ENCODE peak calls at places on chromosomes 16 and 17, in nine cellular contexts. One of them, this sample, is unnamed. For H3K4me1, the result is how much of the 10 kb centered on the place peaks cover.

GRCh38 chr17:6041261-6041660 is 28.9 kb upstream of the WSCD1 start:
- DNase-seq in HCT116: no peak
- DNase-seq in heart left ventricle: no peak
- DNase-seq in GM23338: no peak
- DNase-seq in PC-3: no peak
- DNase-seq in colonic mucosa: no peak
- DNase-seq in psoas muscle: no peak
- DNase-seq in uterus: no peak
- DNase-seq in heart right ventricle: no peak
- DNase-seq in this sample: no peak

GRCh38 chr16:64181526-64181925 is 940.3 kb downstream of the CDH11 start:
- DNase-seq in HCT116: no peak
- DNase-seq in heart right ventricle: no peak
- DNase-seq in PC-3: no peak
- DNase-seq in psoas muscle: no peak
- DNase-seq in uterus: no peak
- DNase-seq in GM23338: no peak
- DNase-seq in colonic mucosa: no peak
- DNase-seq in heart left ventricle: no peak
- DNase-seq in this sample: no peak

GRCh38 chr17:56699186-56699895 is 105.8 kb downstream of the NOG start:
- DNase-seq in psoas muscle: peak
- DNase-seq in heart left ventricle: no peak
- DNase-seq in colonic mucosa: peak
- DNase-seq in heart right ventricle: peak
- DNase-seq in HCT116: peak
- DNase-seq in uterus: no peak
- DNase-seq in GM23338: peak
- DNase-seq in PC-3: peak
- DNase-seq in this sample: peak

GRCh38 chr16:87657621-87658192 is 55.4 kb downstream of the JPH3 start:
- DNase-seq in heart left ventricle: no peak
- DNase-seq in uterus: no peak
- DNase-seq in colonic mucosa: no peak
- DNase-seq in GM23338: peak
- DNase-seq in heart right ventricle: no peak
- DNase-seq in PC-3: peak
- DNase-seq in psoas muscle: no peak
- DNase-seq in HCT116: peak
- DNase-seq in this sample: no peak

GRCh38 chr16:85722066-85722465 is 28.8 kb downstream of the C16orf74 start:
- DNase-seq in heart right ventricle: no peak
- DNase-seq in uterus: no peak
- DNase-seq in heart left ventricle: no peak
- DNase-seq in PC-3: no peak
- DNase-seq in psoas muscle: no peak
- DNase-seq in HCT116: no peak
- DNase-seq in GM23338: no peak
- DNase-seq in colonic mucosa: no peak
- DNase-seq in this sample: no peak

GRCh38 chr17:50459756-50460155 is 8.9 kb downstream of the CHAD start:
- DNase-seq in heart left ventricle: no peak
- DNase-seq in GM23338: no peak
- DNase-seq in psoas muscle: no peak
- DNase-seq in uterus: no peak
- DNase-seq in HCT116: no peak
- DNase-seq in heart right ventricle: no peak
- DNase-seq in PC-3: no peak
- DNase-seq in colonic mucosa: no peak
- DNase-seq in this sample: peak

GRCh38 chr16:87203060-87203656 is 114.0 kb downstream of the C16orf95 start:
- DNase-seq in heart right ventricle: no peak
- DNase-seq in heart left ventricle: peak
- DNase-seq in HCT116: peak
- DNase-seq in colonic mucosa: peak
- DNase-seq in PC-3: peak
- DNase-seq in uterus: no peak
- DNase-seq in GM23338: peak
- DNase-seq in psoas muscle: peak
- DNase-seq in this sample: no peak

GRCh38 chr17:602436-602835 is 112.2 kb downstream of the VPS53 start:
- DNase-seq in heart right ventricle: no peak
- DNase-seq in uterus: no peak
- DNase-seq in colonic mucosa: no peak
- DNase-seq in PC-3: no peak
- DNase-seq in GM23338: no peak
- DNase-seq in psoas muscle: no peak
- DNase-seq in HCT116: no peak
- DNase-seq in heart left ventricle: no peak
- DNase-seq in this sample: no peak

GRCh38 chr16:50680556-50680893 is 587 bp downstream of the SNX20 start:
- DNase-seq in heart left ventricle: no peak
- DNase-seq in HCT116: no peak
- DNase-seq in colonic mucosa: no peak
- DNase-seq in GM23338: no peak
- DNase-seq in PC-3: no peak
- DNase-seq in uterus: no peak
- DNase-seq in psoas muscle: no peak
- DNase-seq in heart right ventricle: no peak
- DNase-seq in this sample: no peak

GRCh38 chr16:50680907-50681885 is at the start of gene SNX20:
- DNase-seq in uterus: no peak
- DNase-seq in HCT116: no peak
- DNase-seq in PC-3: no peak
- DNase-seq in heart left ventricle: peak
- DNase-seq in psoas muscle: no peak
- DNase-seq in GM23338: no peak
- DNase-seq in colonic mucosa: peak
- DNase-seq in heart right ventricle: no peak
- DNase-seq in this sample: peak

GRCh38 chr16:50677351-50677750 is 3.8 kb downstream of the SNX20 start:
- DNase-seq in heart left ventricle: no peak
- DNase-seq in psoas muscle: no peak
- DNase-seq in GM23338: peak
- DNase-seq in uterus: no peak
- DNase-seq in PC-3: no peak
- DNase-seq in heart right ventricle: no peak
- DNase-seq in colonic mucosa: no peak
- DNase-seq in HCT116: no peak
- DNase-seq in this sample: no peak

GRCh38 chr16:50679266-50679665 is 1.8 kb downstream of the SNX20 start:
- DNase-seq in heart left ventricle: no peak
- DNase-seq in uterus: no peak
- DNase-seq in colonic mucosa: no peak
- DNase-seq in HCT116: no peak
- DNase-seq in psoas muscle: no peak
- DNase-seq in PC-3: no peak
- DNase-seq in GM23338: no peak
- DNase-seq in heart right ventricle: no peak
- DNase-seq in this sample: no peak

GRCh38 chr16:50679676-50680555 is 1.2 kb downstream of the SNX20 start:
- DNase-seq in HCT116: no peak
- DNase-seq in psoas muscle: no peak
- DNase-seq in heart right ventricle: no peak
- DNase-seq in PC-3: no peak
- DNase-seq in heart left ventricle: no peak
- DNase-seq in colonic mucosa: no peak
- DNase-seq in uterus: no peak
- DNase-seq in GM23338: no peak
- DNase-seq in this sample: no peak
- H3K4me3 ChIP-seq in HCT116: no peak
- H3K4me3 ChIP-seq in psoas muscle: peak
- H3K4me3 ChIP-seq in heart right ventricle: no peak
- H3K4me3 ChIP-seq in PC-3: no peak
- H3K4me3 ChIP-seq in heart left ventricle: peak
- H3K4me3 ChIP-seq in colonic mucosa: peak
- H3K4me3 ChIP-seq in uterus: no peak
- H3K4me3 ChIP-seq in GM23338: no peak
- H3K4me3 ChIP-seq in this sample: no peak

GRCh38 chr17:43006639-43007551 is at the start of gene IFI35:
- DNase-seq in heart left ventricle: peak
- DNase-seq in uterus: peak
- DNase-seq in HCT116: peak
- DNase-seq in PC-3: peak
- DNase-seq in GM23338: peak
- DNase-seq in heart right ventricle: peak
- DNase-seq in colonic mucosa: peak
- DNase-seq in psoas muscle: peak
- DNase-seq in this sample: no peak
- H3K4me1 ChIP-seq in heart left ventricle: under half
- H3K4me1 ChIP-seq in uterus: under half
- H3K4me1 ChIP-seq in HCT116: under half
- H3K4me1 ChIP-seq in PC-3: under half
- H3K4me1 ChIP-seq in GM23338: under half
- H3K4me1 ChIP-seq in heart right ventricle: under half
- H3K4me1 ChIP-seq in colonic mucosa: under half
- H3K4me1 ChIP-seq in psoas muscle: under half
- H3K4me1 ChIP-seq in this sample: under half

GRCh38 chr16:55508271-55508921 is 476 bp upstream of the LPCAT2 start:
- DNase-seq in GM23338: no peak
- DNase-seq in heart left ventricle: no peak
- DNase-seq in PC-3: no peak
- DNase-seq in colonic mucosa: no peak
- DNase-seq in HCT116: no peak
- DNase-seq in heart right ventricle: no peak
- DNase-seq in psoas muscle: no peak
- DNase-seq in uterus: no peak
- DNase-seq in this sample: no peak

GRCh38 chr16:55505333-55506015 is 3.4 kb upstream of the LPCAT2 start:
- DNase-seq in colonic mucosa: no peak
- DNase-seq in heart left ventricle: no peak
- DNase-seq in uterus: no peak
- DNase-seq in HCT116: no peak
- DNase-seq in psoas muscle: no peak
- DNase-seq in PC-3: no peak
- DNase-seq in heart right ventricle: no peak
- DNase-seq in GM23338: no peak
- DNase-seq in this sample: no peak

GRCh38 chr16:55503726-55504553 is 4.9 kb upstream of the LPCAT2 start:
- DNase-seq in heart left ventricle: no peak
- DNase-seq in HCT116: no peak
- DNase-seq in uterus: no peak
- DNase-seq in GM23338: no peak
- DNase-seq in colonic mucosa: no peak
- DNase-seq in heart right ventricle: no peak
- DNase-seq in psoas muscle: no peak
- DNase-seq in PC-3: no peak
- DNase-seq in this sample: no peak

GRCh38 chr16:55506708-55507107 is 2.2 kb upstream of the LPCAT2 start:
- DNase-seq in GM23338: no peak
- DNase-seq in colonic mucosa: no peak
- DNase-seq in psoas muscle: no peak
- DNase-seq in HCT116: no peak
- DNase-seq in heart right ventricle: no peak
- DNase-seq in PC-3: no peak
- DNase-seq in heart left ventricle: no peak
- DNase-seq in uterus: no peak
- DNase-seq in this sample: no peak

DNA sequence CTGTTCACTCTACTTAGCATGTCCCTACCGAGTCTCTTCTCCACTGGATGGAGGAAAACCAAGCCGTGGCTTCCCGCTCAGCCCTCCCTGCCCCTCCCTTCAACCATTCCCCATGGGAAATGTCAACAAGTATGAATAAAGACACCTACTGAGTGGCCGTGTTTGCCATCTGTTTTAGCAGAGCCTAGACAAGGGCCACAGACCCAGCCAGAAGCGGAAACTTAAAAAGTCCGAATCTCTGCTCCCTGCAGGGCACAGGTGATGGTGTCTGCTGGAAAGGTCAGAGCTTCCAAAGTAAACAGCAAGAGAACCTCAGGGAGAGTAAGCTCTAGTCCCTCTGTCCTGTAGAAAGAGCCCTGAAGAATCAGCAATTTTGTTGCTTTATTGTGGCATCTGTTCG is 2.8 kb upstream of the LPCAT2 start:
- DNase-seq in psoas muscle: no peak
- DNase-seq in colonic mucosa: peak
- DNase-seq in GM23338: no peak
- DNase-seq in heart left ventricle: no peak
- DNase-seq in PC-3: no peak
- DNase-seq in heart right ventricle: no peak
- DNase-seq in HCT116: no peak
- DNase-seq in uterus: no peak
- DNase-seq in this sample: no peak
- TF ChIP-seq CTCF in psoas muscle: no peak
- TF ChIP-seq CTCF in colonic mucosa: no peak
- TF ChIP-seq CTCF in GM23338: no peak
- TF ChIP-seq CTCF in heart left ventricle: no peak
- TF ChIP-seq CTCF in PC-3: no peak
- TF ChIP-seq CTCF in heart right ventricle: no peak
- TF ChIP-seq CTCF in HCT116: no peak
- TF ChIP-seq CTCF in uterus: no peak
- TF ChIP-seq CTCF in this sample: no peak

GRCh38 chr16:67112591-67113399 is 3.1 kb downstream of the PHAF1 start:
- DNase-seq in uterus: no peak
- DNase-seq in colonic mucosa: peak
- DNase-seq in heart right ventricle: no peak
- DNase-seq in heart left ventricle: no peak
- DNase-seq in GM23338: peak
- DNase-seq in PC-3: peak
- DNase-seq in psoas muscle: no peak
- DNase-seq in HCT116: no peak
- DNase-seq in this sample: no peak

GRCh38 chr16:67114793-67115192 is 5.1 kb downstream of the PHAF1 start:
- DNase-seq in uterus: no peak
- DNase-seq in PC-3: no peak
- DNase-seq in heart right ventricle: no peak
- DNase-seq in heart left ventricle: no peak
- DNase-seq in HCT116: no peak
- DNase-seq in GM23338: no peak
- DNase-seq in psoas muscle: no peak
- DNase-seq in colonic mucosa: no peak
- DNase-seq in this sample: no peak

GRCh38 chr16:67117716-67118115 is 8.0 kb downstream of the PHAF1 start:
- DNase-seq in heart left ventricle: no peak
- DNase-seq in GM23338: no peak
- DNase-seq in HCT116: no peak
- DNase-seq in PC-3: no peak
- DNase-seq in heart right ventricle: no peak
- DNase-seq in psoas muscle: no peak
- DNase-seq in colonic mucosa: no peak
- DNase-seq in uterus: no peak
- DNase-seq in this sample: peak

GRCh38 chr16:67116388-67117311 is 6.9 kb downstream of the PHAF1 start:
- DNase-seq in psoas muscle: no peak
- DNase-seq in heart right ventricle: no peak
- DNase-seq in PC-3: no peak
- DNase-seq in heart left ventricle: no peak
- DNase-seq in colonic mucosa: no peak
- DNase-seq in HCT116: no peak
- DNase-seq in uterus: no peak
- DNase-seq in GM23338: no peak
- DNase-seq in this sample: peak

DNA sequence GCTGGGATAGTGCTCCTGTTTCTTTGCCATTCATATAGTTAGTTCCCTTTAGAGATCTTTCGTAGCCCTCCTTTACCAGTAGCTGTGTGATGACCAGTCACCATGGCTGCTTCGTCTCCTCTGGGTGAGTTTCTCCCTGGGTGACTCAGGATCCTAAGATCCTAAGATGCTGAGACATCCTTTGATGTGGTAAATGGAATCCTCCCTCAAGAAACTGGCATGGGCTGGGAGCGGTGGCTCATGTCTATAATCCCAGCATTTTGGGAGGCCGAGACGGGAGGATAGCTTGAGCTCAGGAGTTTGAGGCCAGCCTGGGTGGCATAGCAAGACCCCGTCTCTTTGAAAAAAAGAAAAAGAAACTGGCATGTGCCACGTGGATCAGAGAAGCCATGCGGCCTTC is 5.9 kb downstream of the PHAF1 start:
- DNase-seq in GM23338: no peak
- DNase-seq in heart right ventricle: no peak
- DNase-seq in PC-3: peak
- DNase-seq in HCT116: peak
- DNase-seq in colonic mucosa: no peak
- DNase-seq in uterus: no peak
- DNase-seq in psoas muscle: no peak
- DNase-seq in heart left ventricle: no peak
- DNase-seq in this sample: no peak
- H3K4me3 ChIP-seq in GM23338: no peak
- H3K4me3 ChIP-seq in heart right ventricle: no peak
- H3K4me3 ChIP-seq in PC-3: no peak
- H3K4me3 ChIP-seq in HCT116: peak
- H3K4me3 ChIP-seq in colonic mucosa: no peak
- H3K4me3 ChIP-seq in uterus: no peak
- H3K4me3 ChIP-seq in psoas muscle: no peak
- H3K4me3 ChIP-seq in heart left ventricle: no peak
- H3K4me3 ChIP-seq in this sample: no peak